ENCODE peak calls at places on chromosome 20, in seven cellular contexts. E is uterus, O is Panc1, H is dorsolateral prefrontal cortex, L is ovary, Y is right lobe of liver, U is HFF-Myc. I is an unnamed sample.

GRCh38 chr20:58896820-58897219 is 44.3 kb downstream of the GNAS start:
- DNase-seq in Y (no peak), E (no peak), U (no peak), O (no peak), L (no peak), H (no peak), I (no peak)

GRCh38 chr20:54227241-54227640 is 19.4 kb downstream of the PFDN4 start:
- DNase-seq in H (no peak), U (no peak), E (no peak), Y (no peak), O (no peak), L (no peak), I (no peak)

GRCh38 chr20:26208296-26209091 is 511.8 kb upstream of the ZNF337 start:
- DNase-seq in O (no peak), L (peak), Y (peak), E (no peak), U (no peak), H (no peak), I (no peak)

GRCh38 chr20:60589624-60590023 is 631.4 kb downstream of the CDH26 start:
- DNase-seq in U (no peak), L (no peak), E (no peak), Y (no peak), H (no peak), O (no peak), I (no peak)

GRCh38 chr20:33154252-33154651 is 13.7 kb upstream of the BPIFA2 start:
- DNase-seq in U (no peak), Y (no peak), O (no peak), E (no peak), H (no peak), L (no peak), I (no peak)

GRCh38 chr20:2626853-2627541 is 25.4 kb upstream of the NOP56 start:
- DNase-seq in U (peak), E (no peak), H (no peak), Y (no peak), L (no peak), O (no peak), I (no peak)

GRCh38 chr20:45612314-45612713 is 17.2 kb upstream of the WFDC10A start:
- DNase-seq in U (no peak), H (no peak), L (no peak), O (no peak), E (no peak), Y (no peak), I (no peak)

GRCh38 chr20:44465001-44465560 is 10.6 kb upstream of the TTPAL start:
- DNase-seq in O (no peak), E (no peak), L (no peak), H (no peak), Y (peak), U (no peak), I (no peak)

GRCh38 chr20:31962741-31963140 is 5.2 kb upstream of the XKR7 start:
- DNase-seq in U (no peak), E (no peak), Y (no peak), H (no peak), L (no peak), O (no peak), I (no peak)

GRCh38 chr20:31968299-31969126 is 562 bp downstream of the XKR7 start:
- DNase-seq in L (peak), O (no peak), U (no peak), H (peak), Y (peak), E (peak), I (peak)

GRCh38 chr20:31972481-31973386 is 4.8 kb downstream of the XKR7 start:
- DNase-seq in E (no peak), O (no peak), Y (no peak), H (no peak), L (no peak), U (no peak), I (no peak)

GRCh38 chr20:31967830-31968249 is at the start of gene XKR7:
- DNase-seq in L (no peak), H (peak), O (no peak), E (no peak), U (no peak), Y (no peak), I (no peak)

DNA sequence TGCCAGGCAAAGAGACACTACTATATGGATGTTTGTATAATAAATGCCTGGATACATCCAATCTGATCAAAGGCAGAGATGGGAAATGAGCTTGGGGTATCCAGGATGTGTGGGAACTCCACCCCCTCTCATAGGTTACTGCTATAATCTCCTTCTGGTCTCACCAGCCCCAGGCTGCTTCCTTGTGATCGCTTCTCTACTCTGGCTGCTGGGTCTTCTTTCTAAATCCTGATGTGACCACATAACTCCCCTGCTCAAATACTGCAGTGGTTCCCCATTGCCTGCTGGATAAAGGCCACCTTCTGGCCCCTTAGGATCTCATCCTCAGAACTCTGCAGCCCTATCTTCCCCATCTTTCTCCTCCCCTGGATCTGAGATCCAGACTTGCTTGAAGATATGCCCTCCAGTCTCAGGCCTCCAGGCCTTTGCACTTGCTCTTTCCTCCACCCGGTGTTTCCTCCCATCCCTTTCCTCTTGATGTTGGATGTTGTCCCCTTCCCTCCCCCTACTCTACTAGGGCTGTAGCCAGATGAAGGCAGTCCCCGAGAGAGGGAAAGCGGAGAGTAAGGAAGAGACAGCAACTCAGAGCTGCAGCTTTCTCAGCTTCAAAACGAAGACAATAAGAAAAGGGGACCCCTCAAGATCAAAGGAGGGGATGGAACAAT is 828 bp upstream of the XKR7 start:
- DNase-seq in Y (no peak), O (no peak), E (no peak), U (no peak), H (no peak), L (no peak), I (no peak)
- H3K4me3 ChIP-seq in Y (no peak), O (no peak), E (no peak), U (no peak), H (peak), L (no peak), I (no peak)

GRCh38 chr20:836188-836587 is 2.7 kb downstream of the FAM110A start:
- DNase-seq in U (no peak), Y (no peak), E (no peak), O (no peak), H (no peak), L (no peak), I (no peak)
- H3K4me3 ChIP-seq in U (no peak), Y (no peak), E (no peak), O (no peak), H (no peak), L (no peak), I (no peak)

GRCh38 chr20:37343212-37343993 is 2.5 kb upstream of the SRC start:
- DNase-seq in H (no peak), Y (no peak), U (no peak), O (no peak), E (no peak), L (no peak), I (peak)

GRCh38 chr20:37346232-37346525 is 239 bp downstream of the SRC start:
- DNase-seq in U (no peak), E (no peak), L (no peak), H (no peak), O (no peak), Y (no peak), I (no peak)

GRCh38 chr20:37345339-37346231 is at the start of gene SRC:
- DNase-seq in E (peak), U (no peak), Y (peak), L (peak), O (no peak), H (peak), I (peak)

GRCh38 chr20:37343994-37344355 is 2.0 kb upstream of the SRC start:
- DNase-seq in U (no peak), L (no peak), Y (no peak), O (no peak), H (no peak), E (no peak), I (no peak)

DNA sequence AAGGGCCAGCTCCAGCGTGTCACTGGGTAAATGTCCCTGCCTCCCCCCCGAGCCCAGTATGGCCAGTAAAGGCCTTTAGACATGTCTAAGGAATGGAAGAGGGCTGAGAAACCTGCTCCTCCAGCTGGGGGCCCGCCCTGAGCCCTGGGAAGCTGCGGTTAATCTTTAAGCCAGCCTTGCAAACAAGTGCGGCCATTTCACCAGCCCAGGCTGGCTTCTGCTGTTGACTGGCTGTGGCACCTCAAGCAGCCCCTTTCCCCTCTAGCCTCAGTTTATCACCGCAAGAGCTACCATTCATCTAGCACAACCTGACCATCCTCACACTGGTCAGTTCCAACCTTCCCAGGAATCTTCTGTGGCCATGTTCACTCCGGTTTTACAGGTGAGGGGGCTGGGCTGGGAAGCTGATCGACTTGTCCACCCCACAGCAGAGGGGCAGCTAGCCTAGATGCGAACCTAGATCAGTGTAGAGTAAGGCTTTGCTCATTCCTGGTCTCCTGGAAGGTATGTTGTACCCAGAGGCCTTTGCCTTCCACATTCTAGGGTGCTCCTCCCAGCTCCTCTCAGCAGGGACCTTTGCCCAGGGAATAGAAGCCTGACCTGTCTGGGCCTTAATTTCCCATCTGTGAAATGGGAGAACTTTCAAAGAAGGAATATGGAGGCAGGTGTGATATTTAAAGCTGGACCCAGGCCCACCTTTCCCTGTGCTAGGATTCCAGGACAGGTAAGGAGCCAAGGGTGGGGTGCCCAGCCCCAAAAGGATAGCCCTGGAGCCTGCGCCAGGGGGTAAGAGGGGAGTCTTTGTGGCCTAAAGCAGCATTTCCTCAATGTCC is 1.2 kb upstream of the SRC start:
- DNase-seq in O (no peak), Y (no peak), E (no peak), L (no peak), H (no peak), U (no peak), I (peak)
- H3K4me3 ChIP-seq in O (peak), Y (peak), E (no peak), L (no peak), H (no peak), U (peak), I (peak)

GRCh38 chr20:34311118-34312023 is 8.2 kb upstream of the AHCY start:
- DNase-seq in O (no peak), L (peak), U (no peak), H (peak), Y (peak), E (peak), I (no peak)

GRCh38 chr20:34312544-34313217 is 9.5 kb upstream of the AHCY start:
- DNase-seq in H (peak), U (peak), Y (peak), O (peak), L (peak), E (peak), I (peak)

GRCh38 chr20:34309691-34310090 is 6.5 kb upstream of the AHCY start:
- DNase-seq in E (no peak), H (no peak), Y (no peak), U (no peak), L (no peak), O (no peak), I (no peak)

GRCh38 chr20:34310481-34311117 is 7.4 kb upstream of the AHCY start:
- DNase-seq in Y (no peak), E (no peak), O (no peak), H (no peak), L (no peak), U (no peak), I (no peak)

DNA sequence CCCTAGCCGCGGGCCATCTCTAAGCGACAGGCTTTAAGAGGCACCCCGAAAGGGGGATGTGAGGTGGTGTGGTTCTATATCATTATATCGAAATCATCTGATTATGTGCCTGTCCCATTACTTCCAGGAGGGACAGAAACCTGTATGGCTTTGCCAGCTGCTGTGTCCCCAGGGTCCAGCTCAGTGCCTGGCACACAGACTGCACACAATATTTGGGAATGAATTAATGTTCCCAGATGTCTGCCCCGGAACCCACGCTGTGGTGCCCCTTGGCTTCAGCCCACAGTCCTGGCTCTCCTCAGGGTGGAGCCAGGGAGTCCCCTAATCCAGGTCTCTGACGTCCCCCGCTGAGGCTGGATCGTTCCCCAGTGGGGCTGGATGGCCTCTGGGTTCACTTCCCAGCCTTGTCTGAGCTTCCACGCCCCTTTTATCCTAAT is 8.9 kb upstream of the AHCY start:
- DNase-seq in U (no peak), O (no peak), E (no peak), Y (peak), L (peak), H (no peak), I (no peak)
- H3K4me3 ChIP-seq in U (no peak), O (peak), E (peak), Y (peak), L (no peak), H (peak), I (no peak)

GRCh38 chr20:9093203-9093962 is 24.5 kb downstream of the PLCB4 start:
- DNase-seq in Y (no peak), H (no peak), E (no peak), L (no peak), O (no peak), U (peak), I (no peak)
- H3K4me3 ChIP-seq in Y (no peak), H (no peak), E (no peak), L (no peak), O (no peak), U (no peak), I (no peak)

GRCh38 chr20:9072741-9073310 is 3.9 kb downstream of the PLCB4 start:
- DNase-seq in E (no peak), U (no peak), O (no peak), H (no peak), L (no peak), Y (no peak), I (no peak)
- H3K4me3 ChIP-seq in E (no peak), U (no peak), O (no peak), H (no peak), L (no peak), Y (no peak), I (no peak)

DNA sequence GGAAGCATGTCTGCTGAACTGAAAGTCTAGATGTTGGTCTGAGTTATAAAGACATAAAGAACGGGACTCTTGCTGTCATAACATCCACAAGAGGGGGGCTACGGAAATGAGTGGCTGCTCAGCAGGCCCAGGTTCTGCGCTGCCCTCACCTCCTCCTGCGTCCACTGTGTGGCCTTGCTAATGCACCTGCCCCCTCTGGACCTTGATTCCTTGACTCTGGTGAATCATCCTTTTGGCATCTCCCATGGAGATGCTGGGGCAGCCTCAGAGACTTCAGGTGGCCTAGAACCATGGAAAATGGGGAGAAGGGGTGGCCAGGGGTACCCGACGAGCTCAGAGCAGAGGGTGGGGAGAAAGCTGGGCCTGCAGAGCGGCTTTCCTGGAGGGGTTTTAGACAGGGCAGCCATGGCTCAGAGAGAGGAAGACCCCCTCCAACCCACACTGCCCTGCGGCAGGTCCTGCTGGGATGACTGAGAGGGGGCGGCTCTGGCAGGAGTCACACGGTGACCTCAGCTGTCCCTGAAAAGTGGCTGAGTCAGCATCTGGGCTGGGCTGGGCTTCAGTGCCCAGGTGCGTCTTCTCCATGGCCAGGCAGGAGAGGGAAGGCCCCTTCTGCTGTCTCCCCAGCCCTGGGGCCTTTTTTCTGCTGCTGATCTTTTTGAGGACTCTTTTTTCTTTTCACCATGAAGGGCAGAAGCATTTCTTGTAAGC is 46.9 kb downstream of the DLGAP4 start:
- DNase-seq in H (no peak), L (no peak), E (no peak), O (no peak), Y (no peak), U (no peak), I (no peak)
- H3K4me3 ChIP-seq in H (no peak), L (no peak), E (no peak), O (no peak), Y (no peak), U (no peak), I (no peak)